ENCODE peak calls at places on chromosomes 4 and X, in six cellular contexts. K, G, W, C, F and Y are unnamed samples.
A peak's percentile ranks its signal among the peaks of the same experiment; 100 is the strongest.

GRCh38 chrX:21700967-21701366 is 42.8 kb upstream of the KLHL34 start:
- DNase-seq in C (no peak), G (no peak), F (no peak), W (peak; percentile 18), K (no peak), Y (no peak)

GRCh38 chrX:1581132-1581531 is 10.3 kb upstream of the AKAP17A start:
- DNase-seq in K (peak; percentile 84), F (no peak), C (peak; percentile 69), G (no peak), W (peak; percentile 52), Y (peak; percentile 75)

GRCh38 chr4:40121515-40121914 is 64.9 kb downstream of the N4BP2 start:
- DNase-seq in G (peak; percentile 89), F (peak; percentile 11), W (no peak), K (peak; percentile 43), C (peak; percentile 14), Y (no peak)

GRCh38 chr4:142379277-142380051 is 466.6 kb downstream of the INPP4B start:
- DNase-seq in G (peak; percentile 90), F (no peak), W (no peak), K (peak; percentile 21), C (no peak), Y (no peak)

GRCh38 chr4:10612476-10612875 is 72.1 kb downstream of the CLNK start:
- DNase-seq in G (no peak), F (no peak), K (no peak), C (no peak), W (no peak), Y (no peak)

GRCh38 chrX:45017946-45018345 is 145.0 kb downstream of the KDM6A start:
- DNase-seq in W (no peak), F (no peak), C (no peak), G (no peak), K (no peak), Y (no peak)

GRCh38 chr4:181946902-181947301 is 296.3 kb upstream of the TENM3 start:
- DNase-seq in G (peak; percentile 58), C (no peak), K (no peak), F (no peak), W (no peak), Y (no peak)

GRCh38 chr4:112970903-112971302 is 78.5 kb upstream of the ANK2 start:
- DNase-seq in F (no peak), C (no peak), K (no peak), W (no peak), G (no peak), Y (no peak)

GRCh38 chrX:67693928-67694327 is 150.1 kb downstream of the AR start:
- DNase-seq in K (no peak), C (no peak), F (no peak), W (no peak), G (no peak), Y (no peak)

GRCh38 chr4:24642941-24643628 is 58.7 kb upstream of the DHX15 start:
- DNase-seq in W (peak; percentile 60), F (no peak), G (peak; percentile 85), K (peak; percentile 67), C (no peak), Y (no peak)

GRCh38 chr4:167475951-167476350 is 241.7 kb upstream of the SPOCK3 start:
- DNase-seq in W (no peak), C (no peak), G (no peak), F (no peak), K (no peak), Y (no peak)

GRCh38 chrX:142204522-142205433 is at the start of gene MAGEC2:
- DNase-seq in F (no peak), K (no peak), W (no peak), G (no peak), C (peak; percentile 60), Y (no peak)

GRCh38 chrX:38206542-38206941 is 14.1 kb downstream of the SRPX start:
- DNase-seq in W (no peak), C (no peak), F (no peak), G (no peak), K (no peak), Y (no peak)

GRCh38 chrX:135463937-135464336 is 42.2 kb downstream of the SMIM10L2A start:
- DNase-seq in C (peak; percentile 5), G (peak; percentile 6), W (peak; percentile 0), F (no peak), K (peak; percentile 6), Y (no peak)

GRCh38 chr4:168621806-168622589 is 125.1 kb downstream of the PALLD start:
- DNase-seq in F (no peak), G (peak; percentile 90), W (no peak), K (no peak), C (no peak), Y (no peak)

GRCh38 chr4:87718221-87718620 is 68.1 kb downstream of the DMP1 start:
- DNase-seq in C (no peak), F (no peak), G (no peak), W (no peak), K (no peak), Y (no peak)

GRCh38 chr4:27366424-27366823 is 505.8 kb downstream of the STIM2 start:
- DNase-seq in G (no peak), W (no peak), F (no peak), K (no peak), C (no peak), Y (no peak)

GRCh38 chrX:39816871-39817731 is 280.7 kb downstream of the BCOR start:
- DNase-seq in C (peak; percentile 16), G (peak; percentile 54), W (no peak), K (no peak), F (no peak), Y (no peak)

GRCh38 chrX:154603438-154604430 is 15.3 kb downstream of the CTAG1B start:
- DNase-seq in W (no peak), K (peak; percentile 48), G (peak; percentile 57), F (no peak), C (no peak), Y (peak; percentile 2)

GRCh38 chrX:115958687-115959359 is 211.7 kb upstream of the AGTR2 start:
- DNase-seq in F (no peak), K (no peak), G (no peak), C (no peak), W (no peak), Y (no peak)

GRCh38 chrX:86002076-86002896 is 45.1 kb downstream of the CHM start:
- DNase-seq in F (no peak), W (peak; percentile 83), K (peak; percentile 28), C (peak; percentile 8), G (peak; percentile 60), Y (no peak)

GRCh38 chr4:125244848-125245450 is 69.8 kb upstream of the FAT4 start:
- DNase-seq in F (no peak), K (no peak), G (peak; percentile 47), C (no peak), W (no peak), Y (no peak)

GRCh38 chr4:7904942-7905341 is 34.7 kb downstream of the AFAP1 start:
- DNase-seq in W (no peak), C (no peak), F (no peak), K (peak; percentile 36), G (peak; percentile 94), Y (no peak)

GRCh38 chr4:32697281-32697814 is 1977.2 kb downstream of the PCDH7 start:
- DNase-seq in C (no peak), K (no peak), W (no peak), F (no peak), G (no peak), Y (no peak)

GRCh38 chr4:154132406-154132805 is 343.5 kb upstream of the SFRP2 start:
- DNase-seq in C (no peak), F (no peak), K (no peak), W (no peak), G (peak; percentile 2), Y (no peak)

GRCh38 chr4:185811509-185812364 is at the start of gene SORBS2:
- DNase-seq in W (peak; percentile 81), C (no peak), F (peak; percentile 56), K (no peak), G (peak; percentile 25), Y (peak; percentile 21)

GRCh38 chr4:57763070-57763469 is 652.9 kb upstream of the IGFBP7 start:
- DNase-seq in K (no peak), C (no peak), W (no peak), G (no peak), F (no peak), Y (no peak)

GRCh38 chr4:188403272-188403671 is 264.0 kb downstream of the TRIML1 start:
- DNase-seq in C (no peak), F (no peak), G (no peak), K (no peak), W (no peak), Y (no peak)

GRCh38 chr4:183995489-183996049 is 90.5 kb downstream of the STOX2 start:
- DNase-seq in C (no peak), W (no peak), K (no peak), G (peak; percentile 32), F (no peak), Y (no peak)

GRCh38 chr4:159174645-159175147 is 71.8 kb downstream of the RAPGEF2 start:
- DNase-seq in K (no peak), F (no peak), C (no peak), G (peak; percentile 12), W (no peak), Y (no peak)

GRCh38 chrX:16208601-16209000 is 41.3 kb downstream of the MAGEB17 start:
- DNase-seq in F (no peak), C (no peak), W (no peak), K (no peak), G (no peak), Y (no peak)

GRCh38 chrX:54964766-54965511 is 29.0 kb downstream of the PFKFB1 start:
- DNase-seq in F (no peak), K (no peak), G (no peak), W (no peak), C (no peak), Y (no peak)

GRCh38 chrX:108020631-108021030 is 24.2 kb upstream of the VSIG1 start:
- DNase-seq in F (no peak), C (peak; percentile 11), G (peak; percentile 28), W (no peak), K (peak; percentile 46), Y (peak; percentile 51)

DNA sequence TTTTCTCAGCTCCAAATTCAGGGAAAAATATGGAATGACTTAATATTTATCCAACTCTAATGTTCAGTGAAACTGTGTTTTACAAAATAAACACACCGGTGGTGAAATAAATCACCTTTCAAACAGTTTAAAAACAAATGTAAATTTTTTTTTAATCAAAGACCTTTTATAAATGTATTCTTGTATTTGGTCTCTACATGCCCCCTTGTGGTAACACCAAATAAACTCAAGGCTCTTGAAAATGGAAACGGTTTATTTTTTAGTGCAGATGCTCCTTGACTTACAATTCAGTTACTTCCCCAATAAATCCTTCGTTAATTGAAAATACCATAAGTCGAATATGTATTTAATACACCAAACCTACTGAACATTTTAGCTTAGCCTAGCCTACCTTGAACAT is 45.9 kb upstream of the ITM2A start:
- DNase-seq in C (no peak), G (peak; percentile 1), W (peak; percentile 0), K (peak; percentile 29), F (no peak), Y (no peak)
- TF ChIP-seq BHLHE40 in C (no peak), G (no peak), W (no peak), K (no peak), F (no peak), Y (no peak)

GRCh38 chr4:71426381-71427042 is 87.7 kb downstream of the SLC4A4 start:
- DNase-seq in C (no peak), F (no peak), K (no peak), G (no peak), W (no peak), Y (no peak)
- TF ChIP-seq BHLHE40 in C (no peak), F (no peak), K (no peak), G (no peak), W (no peak), Y (no peak)

GRCh38 chr4:74311696-74312313 is 3.5 kb downstream of the EPGN start:
- DNase-seq in F (peak; percentile 13), C (no peak), K (peak; percentile 67), W (peak; percentile 46), G (peak; percentile 62), Y (peak; percentile 19)
- TF ChIP-seq BHLHE40 in F (no peak), C (no peak), K (no peak), W (no peak), G (no peak), Y (no peak)

GRCh38 chr4:48851651-48852050 is 20.8 kb downstream of the OCIAD1 start:
- DNase-seq in G (no peak), K (no peak), W (no peak), C (no peak), F (no peak), Y (no peak)
- TF ChIP-seq BHLHE40 in G (no peak), K (no peak), W (no peak), C (no peak), F (no peak), Y (no peak)